ENCODE peak calls at places on chromosomes 7 and 10, in four cellular contexts. M is GM23248, G is mammary epithelial cell, Q is HCT116. R is an unnamed sample.

GRCh38 chr7:94618134-94618533 is 37.8 kb downstream of the SGCE start:
- DNase-seq in M (peak; percentile 4), G (no peak), Q (no peak), R (no peak)

GRCh38 chr7:11203688-11204087 is 230.0 kb downstream of the PHF14 start:
- DNase-seq in M (no peak), G (no peak), Q (no peak), R (no peak)

GRCh38 chr7:28410628-28411578 is 1.4 kb upstream of the CREB5 start:
- DNase-seq in M (peak; percentile 80), G (peak; percentile 33), Q (no peak), R (peak; percentile 68)

GRCh38 chr7:121178869-121179497 is 149.8 kb upstream of the WNT16 start:
- DNase-seq in M (no peak), G (no peak), Q (no peak), R (no peak)

GRCh38 chr10:132774905-132775863 is 10.8 kb downstream of the NKX6-2 start:
- DNase-seq in M (no peak), G (no peak), Q (peak; percentile 6), R (peak; percentile 81)

GRCh38 chr7:114086906-114087651 is 168.3 kb upstream of the PPP1R3A start:
- DNase-seq in M (peak; percentile 64), G (peak; percentile 3), Q (no peak), R (peak; percentile 57)

GRCh38 chr7:64614812-64615211 is 51.1 kb upstream of the ZNF107 start:
- DNase-seq in M (no peak), G (no peak), Q (no peak), R (no peak)

GRCh38 chr10:6958254-6958653 is 378.2 kb upstream of the PRKCQ start:
- DNase-seq in M (no peak), G (no peak), Q (no peak), R (no peak)

GRCh38 chr10:112624546-112625048 is 177.6 kb downstream of the VTI1A start:
- DNase-seq in M (peak; percentile 5), G (no peak), Q (no peak), R (peak; percentile 3)

GRCh38 chr7:77455334-77455733 is 39.2 kb upstream of the GSAP start:
- DNase-seq in M (peak; percentile 97), G (peak; percentile 65), Q (no peak), R (peak; percentile 88)

GRCh38 chr7:105728028-105728427 is 146.7 kb upstream of the EFCAB10 start:
- DNase-seq in M (no peak), G (no peak), Q (no peak), R (no peak)

GRCh38 chr10:49361735-49362568 is 33.9 kb downstream of the DRGX start:
- DNase-seq in M (no peak), G (no peak), Q (no peak), R (no peak)

GRCh38 chr10:24382045-24382444 is 173.1 kb downstream of the KIAA1217 start:
- DNase-seq in M (no peak), G (no peak), Q (no peak), R (no peak)

DNA sequence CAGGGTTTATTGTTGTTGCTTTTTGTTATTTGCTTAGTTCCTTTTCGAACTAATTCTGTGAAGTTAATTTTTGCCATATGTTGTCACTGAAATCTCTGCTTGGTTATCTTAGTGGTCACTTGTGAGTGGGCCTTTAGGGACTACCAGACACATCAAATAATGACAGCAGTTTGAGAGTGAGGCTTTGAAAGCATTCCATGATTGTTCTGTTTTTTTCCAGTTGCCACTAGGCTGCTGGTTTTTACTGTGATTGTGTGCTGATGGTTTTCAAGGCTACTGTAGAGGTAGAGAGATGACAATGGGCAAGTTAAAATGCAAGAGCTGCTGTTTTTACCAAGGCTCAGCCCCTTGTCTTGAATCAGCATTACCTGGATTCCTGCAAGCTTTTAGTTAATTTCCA is 20.0 kb downstream of the SEPTIN7 start:
- DNase-seq in M (no peak), G (no peak), Q (no peak), R (no peak)
- H4K20me1 ChIP-seq in M (peaks cover 47% of the 10 kb centered on the region), G (peaks cover 2% of the 10 kb centered on the region), Q (peaks cover 19% of the 10 kb centered on the region), R (peaks cover 7% of the 10 kb centered on the region)

GRCh38 chr10:126949161-126949503 is 43.9 kb downstream of the DOCK1 start:
- DNase-seq in M (no peak), G (no peak), Q (no peak), R (no peak)
- H4K20me1 ChIP-seq in M (peaks cover 8% of the 10 kb centered on the region), G (no peaks in the 10 kb centered on the region), Q (no peaks in the 10 kb centered on the region), R (no peaks in the 10 kb centered on the region)

GRCh38 chr10:14584643-14585042 is 190.1 kb downstream of the FAM107B start:
- DNase-seq in M (no peak), G (no peak), Q (no peak), R (no peak)

GRCh38 chr10:14586901-14587300 is 187.8 kb downstream of the FAM107B start:
- DNase-seq in M (no peak), G (peak; percentile 34), Q (no peak), R (no peak)

GRCh38 chr10:14583967-14584366 is 190.7 kb downstream of the FAM107B start:
- DNase-seq in M (no peak), G (no peak), Q (no peak), R (no peak)

GRCh38 chr10:14587540-14588083 is 187.1 kb downstream of the FAM107B start:
- DNase-seq in M (no peak), G (no peak), Q (no peak), R (no peak)

GRCh38 chr10:14585287-14586193 is 189.2 kb downstream of the FAM107B start:
- DNase-seq in M (no peak), G (peak; percentile 45), Q (no peak), R (no peak)
- H4K20me1 ChIP-seq in M (no peaks in the 10 kb centered on the region), G (no peaks in the 10 kb centered on the region), Q (no peaks in the 10 kb centered on the region), R (no peaks in the 10 kb centered on the region)

GRCh38 chr7:27123021-27123476 is 7.5 kb downstream of the HOXA4 start:
- DNase-seq in M (no peak), G (peak; percentile 66), Q (no peak), R (peak; percentile 54)

GRCh38 chr7:27124979-27125689 is 5.4 kb downstream of the HOXA4 start:
- DNase-seq in M (no peak), G (no peak), Q (no peak), R (no peak)

GRCh38 chr7:27125986-27126394 is 4.6 kb downstream of the HOXA4 start:
- DNase-seq in M (no peak), G (no peak), Q (no peak), R (peak; percentile 29)

GRCh38 chr7:27123477-27124053 is 7.0 kb downstream of the HOXA4 start:
- DNase-seq in M (no peak), G (no peak), Q (no peak), R (no peak)

DNA sequence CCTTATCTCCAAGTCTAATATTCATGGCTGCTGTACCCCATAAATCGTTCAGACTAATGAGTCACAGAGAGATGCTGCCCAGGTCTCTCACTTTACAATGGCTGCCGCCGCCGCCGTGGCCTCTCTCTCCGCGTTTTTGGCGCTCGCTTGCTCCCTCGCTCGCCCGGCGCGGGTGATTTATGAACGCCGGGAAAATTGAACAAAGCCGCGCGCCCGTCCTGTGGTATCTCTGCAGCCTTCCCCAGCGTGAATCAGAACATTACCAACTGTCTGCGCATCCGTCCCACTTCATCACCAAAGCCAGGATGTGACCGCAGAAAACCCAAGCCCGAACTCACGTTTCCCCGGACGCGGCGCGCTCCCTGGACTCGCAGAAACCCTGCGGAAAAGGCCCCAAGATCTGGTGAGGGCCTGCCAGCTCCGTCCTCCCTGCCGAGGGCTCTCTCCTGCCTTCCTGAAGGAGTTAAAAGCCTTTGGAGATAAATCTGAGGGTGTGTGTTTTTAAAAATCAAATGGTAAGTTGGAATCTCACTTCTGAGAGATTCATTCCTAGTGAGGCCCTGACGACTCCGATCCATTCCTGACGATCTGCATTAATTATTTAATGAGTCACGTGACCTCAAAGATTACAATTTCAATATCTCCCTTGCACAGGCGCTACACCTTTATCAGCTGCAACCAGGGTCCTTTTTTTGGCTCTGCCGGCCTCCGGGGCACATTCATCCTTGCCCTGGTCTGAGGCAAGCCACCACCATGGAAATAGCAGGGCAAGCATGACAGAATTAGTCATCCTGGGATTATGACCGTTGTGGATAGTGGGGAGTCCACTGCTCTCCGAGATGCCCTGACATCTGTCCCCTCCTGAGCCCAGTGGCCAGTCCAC is 6.2 kb downstream of the HOXA4 start:
- DNase-seq in M (no peak), G (peak; percentile 87), Q (peak; percentile 66), R (peak; percentile 91)
- H4K20me1 ChIP-seq in M (no peaks in the 10 kb centered on the region), G (no peaks in the 10 kb centered on the region), Q (no peaks in the 10 kb centered on the region), R (no peaks in the 10 kb centered on the region)

DNA sequence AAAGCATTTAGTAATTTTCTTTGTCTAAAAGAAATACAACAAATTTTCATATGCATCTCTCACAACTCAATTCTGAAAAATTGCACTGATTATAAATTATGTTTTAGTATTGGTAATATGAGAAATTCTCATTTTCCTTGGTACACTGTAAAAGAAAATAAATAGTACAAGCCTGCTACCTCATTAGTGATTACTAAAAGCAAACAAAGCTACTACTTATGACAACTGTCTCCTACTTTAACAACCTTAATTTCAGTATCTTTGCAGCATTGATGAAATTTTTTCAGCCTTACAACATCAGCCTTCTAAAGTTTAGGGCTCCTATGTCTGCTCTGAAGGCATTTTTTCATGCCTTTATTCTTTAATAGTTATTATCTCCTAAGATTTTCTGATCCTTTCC is 65.7 kb downstream of the MINDY3 start:
- DNase-seq in M (no peak), G (no peak), Q (no peak), R (no peak)
- H4K20me1 ChIP-seq in M (no peaks in the 10 kb centered on the region), G (no peaks in the 10 kb centered on the region), Q (no peaks in the 10 kb centered on the region), R (no peaks in the 10 kb centered on the region)

DNA sequence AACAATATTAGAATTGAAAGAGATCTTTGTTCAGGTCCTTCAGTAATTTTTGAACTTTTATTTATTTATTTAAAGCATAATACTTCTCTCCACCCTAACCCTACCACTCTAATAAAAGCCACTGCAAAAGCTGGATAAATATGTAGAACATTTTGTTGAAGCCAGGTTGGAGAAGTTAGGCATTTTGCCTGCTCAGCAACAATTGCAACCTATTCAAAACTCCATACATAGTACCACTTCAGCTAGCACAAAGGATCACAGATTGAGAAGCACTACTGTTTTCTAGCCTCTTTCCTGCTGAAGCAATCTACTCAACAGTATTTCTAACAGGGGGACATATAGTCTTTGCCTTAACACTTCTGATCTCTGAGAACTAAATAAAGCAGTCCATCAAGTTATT is 25.0 kb downstream of the RUNDC3B start:
- DNase-seq in M (no peak), G (no peak), Q (no peak), R (no peak)
- H4K20me1 ChIP-seq in M (no peaks in the 10 kb centered on the region), G (no peaks in the 10 kb centered on the region), Q (no peaks in the 10 kb centered on the region), R (no peaks in the 10 kb centered on the region)

GRCh38 chr10:86765548-86765947 is 9.1 kb downstream of the BMPR1A start:
- DNase-seq in M (no peak), G (no peak), Q (no peak), R (peak; percentile 14)

GRCh38 chr10:86769991-86770390 is 13.6 kb downstream of the BMPR1A start:
- DNase-seq in M (no peak), G (no peak), Q (no peak), R (no peak)

GRCh38 chr10:86763404-86763803 is 7.0 kb downstream of the BMPR1A start:
- DNase-seq in M (no peak), G (no peak), Q (no peak), R (no peak)

GRCh38 chr10:86770412-86770960 is 14.1 kb downstream of the BMPR1A start:
- DNase-seq in M (no peak), G (no peak), Q (no peak), R (no peak)

DNA sequence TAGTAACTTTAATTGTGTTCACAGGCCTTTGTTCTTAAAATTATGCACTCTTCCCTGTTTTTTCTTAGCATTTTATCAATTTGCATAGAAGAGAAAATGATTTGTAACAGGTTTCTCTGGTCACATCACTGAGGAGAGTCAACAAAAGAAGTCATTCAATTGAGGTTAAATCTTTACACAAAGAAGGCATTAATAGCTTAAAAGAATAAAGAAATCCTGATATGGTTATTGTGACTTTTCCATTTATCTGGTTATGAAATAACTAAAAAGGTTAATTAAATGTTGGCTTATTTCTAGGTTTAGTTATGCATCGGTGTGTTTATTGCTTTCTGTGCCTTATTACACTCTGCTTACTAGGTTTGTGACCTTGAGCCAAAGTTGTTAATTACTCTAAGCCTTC is 12.0 kb downstream of the BMPR1A start:
- DNase-seq in M (no peak), G (no peak), Q (no peak), R (no peak)
- H4K20me1 ChIP-seq in M (peaks cover 12% of the 10 kb centered on the region), G (peaks cover 3% of the 10 kb centered on the region), Q (no peaks in the 10 kb centered on the region), R (no peaks in the 10 kb centered on the region)

R was measured in fibroblast of lung.